ENCODE peak calls at places on chromosomes 1 and 21, in nine cellular contexts. One of them, this sample, is unnamed.

GRCh38 chr1:119647734-119648619 is at the start of gene ZNF697:
- DNase-seq in PC-3: peak; percentile 95
- DNase-seq in body of pancreas: peak; percentile 99
- DNase-seq in heart left ventricle: peak; percentile 98
- DNase-seq in tibial artery: peak; percentile 98
- DNase-seq in stomach: peak; percentile 99
- DNase-seq in spleen: peak; percentile 92
- DNase-seq in A549: peak; percentile 85
- DNase-seq in endothelial cell of umbilical vein: peak; percentile 98
- DNase-seq in this sample: peak; percentile 99

GRCh38 chr1:154182342-154183044 is 9.4 kb downstream of the TPM3 start:
- DNase-seq in tibial artery: peak; percentile 85
- DNase-seq in spleen: peak; percentile 96
- DNase-seq in A549: peak; percentile 65
- DNase-seq in stomach: peak; percentile 68
- DNase-seq in body of pancreas: peak; percentile 48
- DNase-seq in PC-3: peak; percentile 68
- DNase-seq in heart left ventricle: peak; percentile 78
- DNase-seq in endothelial cell of umbilical vein: peak; percentile 79
- DNase-seq in this sample: peak; percentile 69

GRCh38 chr1:230146709-230147108 is 79.7 kb downstream of the GALNT2 start:
- DNase-seq in spleen: no peak
- DNase-seq in endothelial cell of umbilical vein: no peak
- DNase-seq in heart left ventricle: no peak
- DNase-seq in tibial artery: no peak
- DNase-seq in stomach: no peak
- DNase-seq in PC-3: no peak
- DNase-seq in body of pancreas: no peak
- DNase-seq in A549: no peak
- DNase-seq in this sample: no peak

GRCh38 chr1:32939655-32940371 is 24.8 kb downstream of the RNF19B start:
- DNase-seq in tibial artery: no peak
- DNase-seq in spleen: no peak
- DNase-seq in heart left ventricle: peak; percentile 72
- DNase-seq in A549: no peak
- DNase-seq in body of pancreas: no peak
- DNase-seq in PC-3: peak; percentile 79
- DNase-seq in endothelial cell of umbilical vein: peak; percentile 87
- DNase-seq in stomach: no peak
- DNase-seq in this sample: no peak

GRCh38 chr1:165575700-165576099 is 31.9 kb downstream of the LRRC52 start:
- DNase-seq in endothelial cell of umbilical vein: no peak
- DNase-seq in body of pancreas: no peak
- DNase-seq in PC-3: no peak
- DNase-seq in spleen: peak; percentile 73
- DNase-seq in tibial artery: no peak
- DNase-seq in stomach: no peak
- DNase-seq in heart left ventricle: peak; percentile 22
- DNase-seq in A549: no peak
- DNase-seq in this sample: peak; percentile 12

GRCh38 chr1:17826165-17826488 is 71.0 kb downstream of the ACTL8 start:
- DNase-seq in body of pancreas: peak; percentile 56
- DNase-seq in spleen: no peak
- DNase-seq in tibial artery: peak; percentile 67
- DNase-seq in endothelial cell of umbilical vein: no peak
- DNase-seq in heart left ventricle: peak; percentile 23
- DNase-seq in stomach: peak; percentile 27
- DNase-seq in A549: peak; percentile 21
- DNase-seq in PC-3: peak; percentile 45
- DNase-seq in this sample: peak; percentile 39

GRCh38 chr1:89842547-89843278 is 21.9 kb downstream of the LRRC8D start:
- DNase-seq in body of pancreas: no peak
- DNase-seq in spleen: no peak
- DNase-seq in endothelial cell of umbilical vein: no peak
- DNase-seq in tibial artery: no peak
- DNase-seq in heart left ventricle: peak; percentile 16
- DNase-seq in stomach: no peak
- DNase-seq in A549: no peak
- DNase-seq in PC-3: no peak
- DNase-seq in this sample: no peak

GRCh38 chr21:36703123-36703522 is 4.2 kb downstream of the SIM2 start:
- DNase-seq in tibial artery: no peak
- DNase-seq in spleen: no peak
- DNase-seq in endothelial cell of umbilical vein: no peak
- DNase-seq in PC-3: no peak
- DNase-seq in body of pancreas: no peak
- DNase-seq in stomach: no peak
- DNase-seq in heart left ventricle: no peak
- DNase-seq in A549: no peak
- DNase-seq in this sample: no peak

GRCh38 chr21:42614391-42614790 is 39.0 kb upstream of the PDE9A start:
- DNase-seq in spleen: peak; percentile 16
- DNase-seq in A549: no peak
- DNase-seq in endothelial cell of umbilical vein: no peak
- DNase-seq in body of pancreas: no peak
- DNase-seq in heart left ventricle: no peak
- DNase-seq in tibial artery: no peak
- DNase-seq in PC-3: no peak
- DNase-seq in stomach: no peak
- DNase-seq in this sample: no peak

GRCh38 chr1:151774540-151774939 is 11.2 kb upstream of the MRPL9 start:
- DNase-seq in tibial artery: no peak
- DNase-seq in heart left ventricle: no peak
- DNase-seq in endothelial cell of umbilical vein: no peak
- DNase-seq in stomach: no peak
- DNase-seq in body of pancreas: no peak
- DNase-seq in spleen: no peak
- DNase-seq in PC-3: no peak
- DNase-seq in A549: no peak
- DNase-seq in this sample: no peak

GRCh38 chr1:114441332-114441731 is 69.7 kb downstream of the TRIM33 start:
- DNase-seq in endothelial cell of umbilical vein: no peak
- DNase-seq in A549: no peak
- DNase-seq in heart left ventricle: no peak
- DNase-seq in spleen: no peak
- DNase-seq in PC-3: no peak
- DNase-seq in body of pancreas: no peak
- DNase-seq in tibial artery: no peak
- DNase-seq in stomach: no peak
- DNase-seq in this sample: no peak
- H3K27ac ChIP-seq in endothelial cell of umbilical vein: no peak overlapping the region
- H3K27ac ChIP-seq in A549: no peak overlapping the region
- H3K27ac ChIP-seq in heart left ventricle: no peak overlapping the region
- H3K27ac ChIP-seq in spleen: no peak overlapping the region
- H3K27ac ChIP-seq in PC-3: no peak overlapping the region
- H3K27ac ChIP-seq in body of pancreas: no peak overlapping the region
- H3K27ac ChIP-seq in tibial artery: no peak overlapping the region
- H3K27ac ChIP-seq in stomach: no peak overlapping the region
- H3K27ac ChIP-seq in this sample: no peak overlapping the region

GRCh38 chr1:57063427-57063826 is 97.6 kb upstream of the C8B start:
- DNase-seq in PC-3: no peak
- DNase-seq in tibial artery: no peak
- DNase-seq in A549: no peak
- DNase-seq in heart left ventricle: no peak
- DNase-seq in body of pancreas: no peak
- DNase-seq in stomach: no peak
- DNase-seq in endothelial cell of umbilical vein: no peak
- DNase-seq in spleen: no peak
- DNase-seq in this sample: no peak

GRCh38 chr1:57060451-57060850 is 94.6 kb upstream of the C8B start:
- DNase-seq in endothelial cell of umbilical vein: no peak
- DNase-seq in body of pancreas: no peak
- DNase-seq in A549: no peak
- DNase-seq in tibial artery: no peak
- DNase-seq in stomach: no peak
- DNase-seq in PC-3: no peak
- DNase-seq in heart left ventricle: no peak
- DNase-seq in spleen: no peak
- DNase-seq in this sample: no peak

GRCh38 chr1:57058652-57059501 is 93.1 kb upstream of the C8B start:
- DNase-seq in tibial artery: no peak
- DNase-seq in spleen: no peak
- DNase-seq in PC-3: no peak
- DNase-seq in A549: no peak
- DNase-seq in stomach: no peak
- DNase-seq in heart left ventricle: no peak
- DNase-seq in body of pancreas: no peak
- DNase-seq in endothelial cell of umbilical vein: no peak
- DNase-seq in this sample: no peak

GRCh38 chr1:57064379-57064778 is 98.6 kb upstream of the C8B start:
- DNase-seq in A549: no peak
- DNase-seq in body of pancreas: no peak
- DNase-seq in stomach: no peak
- DNase-seq in heart left ventricle: no peak
- DNase-seq in spleen: no peak
- DNase-seq in endothelial cell of umbilical vein: no peak
- DNase-seq in PC-3: no peak
- DNase-seq in tibial artery: no peak
- DNase-seq in this sample: no peak

GRCh38 chr1:57061369-57061768 is 95.6 kb upstream of the C8B start:
- DNase-seq in endothelial cell of umbilical vein: no peak
- DNase-seq in PC-3: no peak
- DNase-seq in heart left ventricle: no peak
- DNase-seq in stomach: peak; percentile 30
- DNase-seq in A549: no peak
- DNase-seq in tibial artery: no peak
- DNase-seq in body of pancreas: no peak
- DNase-seq in spleen: no peak
- DNase-seq in this sample: no peak
- TF ChIP-seq CTCF in endothelial cell of umbilical vein: no peak
- TF ChIP-seq CTCF in PC-3: no peak
- TF ChIP-seq CTCF in heart left ventricle: no peak
- TF ChIP-seq CTCF in stomach: no peak
- TF ChIP-seq CTCF in A549: no peak
- TF ChIP-seq CTCF in tibial artery: no peak
- TF ChIP-seq CTCF in body of pancreas: no peak
- TF ChIP-seq CTCF in spleen: no peak
- TF ChIP-seq CTCF in this sample: no peak

DNA sequence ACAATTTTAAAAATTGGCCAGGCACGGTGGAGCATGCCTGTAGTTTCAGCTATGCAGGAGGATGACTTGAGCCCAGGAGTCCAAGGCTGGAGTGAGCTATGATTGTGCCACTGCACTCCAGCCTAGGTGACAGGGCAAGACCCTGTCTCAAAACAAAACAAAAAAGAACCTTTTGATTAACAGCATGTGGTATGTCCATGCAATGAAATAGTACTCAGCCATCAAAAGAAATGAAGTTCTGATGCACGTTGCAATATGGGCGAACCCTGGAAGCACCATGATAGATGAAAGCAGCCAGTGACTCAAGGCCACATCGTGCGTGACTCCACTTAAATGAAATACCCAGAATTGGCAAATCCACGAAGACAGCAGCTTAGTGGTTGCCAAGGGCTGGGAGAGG is 47.5 kb downstream of the FBXO2 start:
- DNase-seq in tibial artery: no peak
- DNase-seq in heart left ventricle: no peak
- DNase-seq in PC-3: no peak
- DNase-seq in endothelial cell of umbilical vein: no peak
- DNase-seq in body of pancreas: no peak
- DNase-seq in A549: no peak
- DNase-seq in spleen: no peak
- DNase-seq in stomach: no peak
- DNase-seq in this sample: no peak
- H3K4me3 ChIP-seq in tibial artery: no peak overlapping the region
- H3K4me3 ChIP-seq in heart left ventricle: no peak overlapping the region
- H3K4me3 ChIP-seq in PC-3: no peak overlapping the region
- H3K4me3 ChIP-seq in endothelial cell of umbilical vein: no peak overlapping the region
- H3K4me3 ChIP-seq in body of pancreas: no peak overlapping the region
- H3K4me3 ChIP-seq in A549: no peak overlapping the region
- H3K4me3 ChIP-seq in spleen: no peak overlapping the region
- H3K4me3 ChIP-seq in stomach: no peak overlapping the region
- H3K4me3 ChIP-seq in this sample: no peak overlapping the region

GRCh38 chr1:158150512-158150911 is 30.2 kb upstream of the CD1D start:
- DNase-seq in heart left ventricle: no peak
- DNase-seq in endothelial cell of umbilical vein: no peak
- DNase-seq in body of pancreas: no peak
- DNase-seq in stomach: no peak
- DNase-seq in spleen: no peak
- DNase-seq in tibial artery: no peak
- DNase-seq in A549: no peak
- DNase-seq in PC-3: no peak
- DNase-seq in this sample: no peak

GRCh38 chr1:158147396-158148353 is 33.0 kb upstream of the CD1D start:
- DNase-seq in tibial artery: no peak
- DNase-seq in stomach: no peak
- DNase-seq in spleen: no peak
- DNase-seq in body of pancreas: no peak
- DNase-seq in A549: no peak
- DNase-seq in endothelial cell of umbilical vein: no peak
- DNase-seq in heart left ventricle: no peak
- DNase-seq in PC-3: no peak
- DNase-seq in this sample: no peak

GRCh38 chr1:158149175-158149574 is 31.5 kb upstream of the CD1D start:
- DNase-seq in spleen: peak; percentile 73
- DNase-seq in tibial artery: no peak
- DNase-seq in PC-3: no peak
- DNase-seq in body of pancreas: no peak
- DNase-seq in endothelial cell of umbilical vein: no peak
- DNase-seq in A549: no peak
- DNase-seq in heart left ventricle: no peak
- DNase-seq in stomach: no peak
- DNase-seq in this sample: peak; percentile 8

GRCh38 chr1:158148458-158148857 is 32.2 kb upstream of the CD1D start:
- DNase-seq in PC-3: no peak
- DNase-seq in stomach: no peak
- DNase-seq in endothelial cell of umbilical vein: no peak
- DNase-seq in spleen: no peak
- DNase-seq in heart left ventricle: no peak
- DNase-seq in tibial artery: no peak
- DNase-seq in A549: no peak
- DNase-seq in body of pancreas: no peak
- DNase-seq in this sample: no peak

GRCh38 chr1:158149577-158150269 is 31.0 kb upstream of the CD1D start:
- DNase-seq in PC-3: peak; percentile 73
- DNase-seq in spleen: peak; percentile 93
- DNase-seq in endothelial cell of umbilical vein: peak; percentile 98
- DNase-seq in A549: peak; percentile 92
- DNase-seq in tibial artery: peak; percentile 98
- DNase-seq in body of pancreas: peak; percentile 95
- DNase-seq in stomach: peak; percentile 81
- DNase-seq in heart left ventricle: peak; percentile 97
- DNase-seq in this sample: peak; percentile 91
- H3K27ac ChIP-seq in PC-3: no peak overlapping the region
- H3K27ac ChIP-seq in spleen: peak overlapping the region; percentile 80
- H3K27ac ChIP-seq in endothelial cell of umbilical vein: peak overlapping the region; percentile 25
- H3K27ac ChIP-seq in A549: peak overlapping the region; percentile 78
- H3K27ac ChIP-seq in tibial artery: peak overlapping the region; percentile 70
- H3K27ac ChIP-seq in body of pancreas: peak overlapping the region; percentile 5
- H3K27ac ChIP-seq in stomach: peak overlapping the region; percentile 56
- H3K27ac ChIP-seq in heart left ventricle: peak overlapping the region; percentile 94
- H3K27ac ChIP-seq in this sample: no peak overlapping the region